ENCODE peak calls at places on chromosomes 16 and 17, in six cellular contexts. I is B cell, L is iPS DF 6.9, S is colonic mucosa, X is fibroblast of pulmonary artery, Y is substantia nigra. M is an unnamed sample.

GRCh38 chr16:3728424-3729160 is 11.3 kb upstream of the TRAP1 start:
- DNase-seq in L (no peak), Y (no peak), X (no peak), S (no peak), I (no peak), M (no peak)

GRCh38 chr16:73053379-73054130 is 5.6 kb upstream of the ZFHX3 start:
- DNase-seq in I (no peak), L (no peak), X (peak), S (no peak), Y (no peak), M (no peak)

GRCh38 chr16:14652726-14653125 is 20.0 kb downstream of the BFAR start:
- DNase-seq in Y (no peak), X (no peak), I (no peak), S (no peak), L (no peak), M (no peak)

GRCh38 chr16:88685156-88686061 is 898 bp downstream of the SNAI3 start:
- DNase-seq in L (no peak), Y (no peak), X (peak), I (peak), S (no peak), M (no peak)

GRCh38 chr17:37429442-37429841 is 22.8 kb downstream of the TADA2A start:
- DNase-seq in S (no peak), L (no peak), X (no peak), I (no peak), Y (no peak), M (no peak)

GRCh38 chr16:85449195-85449884 is 163.8 kb upstream of the GSE1 start:
- DNase-seq in S (no peak), I (no peak), X (no peak), L (no peak), Y (no peak), M (no peak)

GRCh38 chr16:51818342-51818944 is 667.4 kb upstream of the SALL1 start:
- DNase-seq in L (peak), S (peak), X (peak), I (no peak), Y (no peak), M (peak)

GRCh38 chr16:24174977-24175376 is 81.2 kb upstream of the CACNG3 start:
- DNase-seq in I (no peak), L (no peak), Y (no peak), S (no peak), X (no peak), M (no peak)

GRCh38 chr17:6641374-6641818 is 536 bp downstream of the TXNDC17 start:
- DNase-seq in L (no peak), S (peak), X (no peak), I (no peak), Y (no peak), M (no peak)

GRCh38 chr17:77540975-77541374 is 400.2 kb downstream of the SEC14L1 start:
- DNase-seq in I (no peak), Y (no peak), X (no peak), S (no peak), L (no peak), M (no peak)

M was measured in GM12891.